ENCODE peak calls at places on chromosomes 6 and 20, in nine cellular contexts. One of them, this sample, is unnamed.

GRCh38 chr20:57653546-57653900 is 33.3 kb upstream of the ZBP1 start:
- DNase-seq in sigmoid colon: no peak
- DNase-seq in body of pancreas: no peak
- DNase-seq in GM23248: no peak
- DNase-seq in MM.1S: no peak
- DNase-seq in heart right ventricle: no peak
- DNase-seq in cardiac muscle cell: no peak
- DNase-seq in A673: no peak
- DNase-seq in aorta: peak; percentile 61
- DNase-seq in this sample: no peak

GRCh38 chr20:24418731-24419130 is 50.7 kb upstream of the SYNDIG1 start:
- DNase-seq in A673: no peak
- DNase-seq in cardiac muscle cell: peak; percentile 4
- DNase-seq in body of pancreas: no peak
- DNase-seq in GM23248: no peak
- DNase-seq in heart right ventricle: no peak
- DNase-seq in sigmoid colon: no peak
- DNase-seq in aorta: no peak
- DNase-seq in MM.1S: no peak
- DNase-seq in this sample: no peak

GRCh38 chr6:108438918-108439317 is 121.8 kb upstream of the FOXO3 start:
- DNase-seq in cardiac muscle cell: peak; percentile 19
- DNase-seq in sigmoid colon: no peak
- DNase-seq in heart right ventricle: no peak
- DNase-seq in aorta: no peak
- DNase-seq in body of pancreas: no peak
- DNase-seq in MM.1S: no peak
- DNase-seq in A673: no peak
- DNase-seq in GM23248: peak; percentile 18
- DNase-seq in this sample: no peak

GRCh38 chr6:153727910-153728309 is 311.1 kb upstream of the OPRM1 start:
- DNase-seq in GM23248: peak; percentile 2
- DNase-seq in A673: no peak
- DNase-seq in MM.1S: no peak
- DNase-seq in body of pancreas: no peak
- DNase-seq in aorta: no peak
- DNase-seq in heart right ventricle: no peak
- DNase-seq in cardiac muscle cell: peak; percentile 53
- DNase-seq in sigmoid colon: no peak
- DNase-seq in this sample: no peak

GRCh38 chr20:12928755-12929401 is 79.9 kb upstream of the SPTLC3 start:
- DNase-seq in aorta: no peak
- DNase-seq in heart right ventricle: no peak
- DNase-seq in sigmoid colon: no peak
- DNase-seq in body of pancreas: no peak
- DNase-seq in A673: no peak
- DNase-seq in cardiac muscle cell: peak; percentile 73
- DNase-seq in GM23248: peak; percentile 84
- DNase-seq in MM.1S: no peak
- DNase-seq in this sample: no peak

GRCh38 chr20:25249198-25249931 is 1.5 kb downstream of the PYGB start:
- DNase-seq in sigmoid colon: no peak
- DNase-seq in aorta: no peak
- DNase-seq in heart right ventricle: no peak
- DNase-seq in A673: no peak
- DNase-seq in cardiac muscle cell: no peak
- DNase-seq in MM.1S: no peak
- DNase-seq in body of pancreas: no peak
- DNase-seq in GM23248: peak; percentile 40
- DNase-seq in this sample: no peak

GRCh38 chr6:105968230-105968954 is 117.7 kb upstream of the PRDM1 start:
- DNase-seq in MM.1S: no peak
- DNase-seq in heart right ventricle: no peak
- DNase-seq in aorta: no peak
- DNase-seq in sigmoid colon: no peak
- DNase-seq in cardiac muscle cell: no peak
- DNase-seq in body of pancreas: no peak
- DNase-seq in A673: no peak
- DNase-seq in GM23248: peak; percentile 70
- DNase-seq in this sample: no peak

GRCh38 chr6:45626087-45626891 is 248.6 kb upstream of the SUPT3H start:
- DNase-seq in GM23248: peak; percentile 94
- DNase-seq in MM.1S: no peak
- DNase-seq in heart right ventricle: no peak
- DNase-seq in aorta: no peak
- DNase-seq in sigmoid colon: no peak
- DNase-seq in A673: peak; percentile 33
- DNase-seq in body of pancreas: no peak
- DNase-seq in cardiac muscle cell: peak; percentile 85
- DNase-seq in this sample: no peak

GRCh38 chr6:3940703-3941102 is 91.5 kb downstream of the FAM50B start:
- DNase-seq in A673: no peak
- DNase-seq in heart right ventricle: no peak
- DNase-seq in aorta: no peak
- DNase-seq in sigmoid colon: no peak
- DNase-seq in body of pancreas: no peak
- DNase-seq in GM23248: no peak
- DNase-seq in MM.1S: no peak
- DNase-seq in cardiac muscle cell: no peak
- DNase-seq in this sample: no peak

GRCh38 chr6:145809785-145810184 is 4.8 kb downstream of the FBXO30 start:
- DNase-seq in A673: no peak
- DNase-seq in GM23248: peak; percentile 74
- DNase-seq in MM.1S: no peak
- DNase-seq in cardiac muscle cell: peak; percentile 63
- DNase-seq in body of pancreas: no peak
- DNase-seq in sigmoid colon: no peak
- DNase-seq in aorta: no peak
- DNase-seq in heart right ventricle: no peak
- DNase-seq in this sample: no peak

GRCh38 chr6:154343473-154344308 is 12.9 kb downstream of the IPCEF1 start:
- DNase-seq in heart right ventricle: no peak
- DNase-seq in MM.1S: no peak
- DNase-seq in sigmoid colon: no peak
- DNase-seq in GM23248: peak; percentile 79
- DNase-seq in cardiac muscle cell: peak; percentile 78
- DNase-seq in body of pancreas: peak; percentile 67
- DNase-seq in A673: peak; percentile 94
- DNase-seq in aorta: no peak
- DNase-seq in this sample: peak; percentile 76

GRCh38 chr20:47576516-47577033 is 74.9 kb downstream of the NCOA3 start:
- DNase-seq in sigmoid colon: peak; percentile 78
- DNase-seq in GM23248: peak; percentile 74
- DNase-seq in MM.1S: peak; percentile 71
- DNase-seq in aorta: no peak
- DNase-seq in body of pancreas: peak; percentile 39
- DNase-seq in A673: peak; percentile 78
- DNase-seq in heart right ventricle: peak; percentile 39
- DNase-seq in cardiac muscle cell: peak; percentile 90
- DNase-seq in this sample: peak; percentile 62

GRCh38 chr6:145813285-145814034 is 1.1 kb downstream of the FBXO30 start:
- DNase-seq in body of pancreas: no peak
- DNase-seq in A673: peak; percentile 48
- DNase-seq in cardiac muscle cell: peak; percentile 69
- DNase-seq in GM23248: peak; percentile 86
- DNase-seq in heart right ventricle: no peak
- DNase-seq in MM.1S: no peak
- DNase-seq in sigmoid colon: no peak
- DNase-seq in aorta: no peak
- DNase-seq in this sample: no peak

GRCh38 chr6:170151235-170152110 is 139.4 kb downstream of the DLL1 start:
- DNase-seq in MM.1S: no peak
- DNase-seq in heart right ventricle: no peak
- DNase-seq in aorta: no peak
- DNase-seq in sigmoid colon: peak; percentile 54
- DNase-seq in A673: no peak
- DNase-seq in body of pancreas: no peak
- DNase-seq in GM23248: no peak
- DNase-seq in cardiac muscle cell: no peak
- DNase-seq in this sample: no peak

GRCh38 chr20:20711413-20711812 is 1.0 kb downstream of the RALGAPA2 start:
- DNase-seq in aorta: no peak
- DNase-seq in MM.1S: no peak
- DNase-seq in sigmoid colon: no peak
- DNase-seq in body of pancreas: no peak
- DNase-seq in A673: no peak
- DNase-seq in heart right ventricle: no peak
- DNase-seq in cardiac muscle cell: no peak
- DNase-seq in GM23248: no peak
- DNase-seq in this sample: no peak

GRCh38 chr20:57680131-57680716 is 29.6 kb downstream of the PMEPA1 start:
- DNase-seq in heart right ventricle: no peak
- DNase-seq in sigmoid colon: no peak
- DNase-seq in cardiac muscle cell: no peak
- DNase-seq in MM.1S: peak; percentile 93
- DNase-seq in body of pancreas: no peak
- DNase-seq in GM23248: no peak
- DNase-seq in A673: no peak
- DNase-seq in aorta: no peak
- DNase-seq in this sample: no peak

GRCh38 chr20:50533464-50533863 is 23.3 kb downstream of the PTPN1 start:
- DNase-seq in A673: no peak
- DNase-seq in body of pancreas: no peak
- DNase-seq in sigmoid colon: no peak
- DNase-seq in MM.1S: no peak
- DNase-seq in aorta: no peak
- DNase-seq in GM23248: no peak
- DNase-seq in heart right ventricle: no peak
- DNase-seq in cardiac muscle cell: no peak
- DNase-seq in this sample: no peak
- H3K4me1 ChIP-seq in A673: peaks cover 46% of the 10 kb centered on the region
- H3K4me1 ChIP-seq in body of pancreas: peaks cover 14% of the 10 kb centered on the region
- H3K4me1 ChIP-seq in sigmoid colon: peaks cover 84% of the 10 kb centered on the region
- H3K4me1 ChIP-seq in MM.1S: no peaks in the 10 kb centered on the region
- H3K4me1 ChIP-seq in aorta: peaks cover 7% of the 10 kb centered on the region
- H3K4me1 ChIP-seq in GM23248: peaks cover 60% of the 10 kb centered on the region
- H3K4me1 ChIP-seq in heart right ventricle: peaks cover 56% of the 10 kb centered on the region
- H3K4me1 ChIP-seq in cardiac muscle cell: no peaks in the 10 kb centered on the region
- H3K4me1 ChIP-seq in this sample: peaks cover 18% of the 10 kb centered on the region

GRCh38 chr6:56521988-56522387 is 120.7 kb downstream of the DST start:
- DNase-seq in cardiac muscle cell: no peak
- DNase-seq in body of pancreas: no peak
- DNase-seq in A673: no peak
- DNase-seq in sigmoid colon: no peak
- DNase-seq in aorta: no peak
- DNase-seq in heart right ventricle: no peak
- DNase-seq in GM23248: no peak
- DNase-seq in MM.1S: no peak
- DNase-seq in this sample: no peak
- H3K27ac ChIP-seq in cardiac muscle cell: no peak overlapping the region
- H3K27ac ChIP-seq in body of pancreas: peak overlapping the region; percentile 17
- H3K27ac ChIP-seq in A673: no peak overlapping the region
- H3K27ac ChIP-seq in sigmoid colon: peak overlapping the region; percentile 94
- H3K27ac ChIP-seq in aorta: no peak overlapping the region
- H3K27ac ChIP-seq in heart right ventricle: peak overlapping the region; percentile 45
- H3K27ac ChIP-seq in GM23248: peak overlapping the region; percentile 97
- H3K27ac ChIP-seq in MM.1S: no peak overlapping the region
- H3K27ac ChIP-seq in this sample: no peak overlapping the region

GRCh38 chr20:31475032-31475431 is at the start of the genes DEFB124 and REM1:
- DNase-seq in MM.1S: peak; percentile 26
- DNase-seq in heart right ventricle: peak; percentile 72
- DNase-seq in GM23248: no peak
- DNase-seq in cardiac muscle cell: no peak
- DNase-seq in body of pancreas: no peak
- DNase-seq in A673: no peak
- DNase-seq in sigmoid colon: peak; percentile 77
- DNase-seq in aorta: peak; percentile 91
- DNase-seq in this sample: no peak

GRCh38 chr20:31475472-31476312 is 604 bp downstream of the REM1 start:
- DNase-seq in body of pancreas: no peak
- DNase-seq in heart right ventricle: no peak
- DNase-seq in sigmoid colon: no peak
- DNase-seq in aorta: peak; percentile 77
- DNase-seq in A673: no peak
- DNase-seq in GM23248: no peak
- DNase-seq in MM.1S: no peak
- DNase-seq in cardiac muscle cell: no peak
- DNase-seq in this sample: no peak

GRCh38 chr20:31473331-31474096 is 1.4 kb downstream of the DEFB124 start:
- DNase-seq in cardiac muscle cell: peak; percentile 46
- DNase-seq in heart right ventricle: no peak
- DNase-seq in MM.1S: no peak
- DNase-seq in GM23248: peak; percentile 6
- DNase-seq in body of pancreas: no peak
- DNase-seq in A673: no peak
- DNase-seq in sigmoid colon: no peak
- DNase-seq in aorta: no peak
- DNase-seq in this sample: no peak

GRCh38 chr20:31474097-31474436 is 860 bp downstream of the DEFB124 start:
- DNase-seq in cardiac muscle cell: no peak
- DNase-seq in heart right ventricle: no peak
- DNase-seq in aorta: no peak
- DNase-seq in A673: no peak
- DNase-seq in GM23248: no peak
- DNase-seq in body of pancreas: no peak
- DNase-seq in sigmoid colon: no peak
- DNase-seq in MM.1S: peak; percentile 27
- DNase-seq in this sample: no peak

DNA sequence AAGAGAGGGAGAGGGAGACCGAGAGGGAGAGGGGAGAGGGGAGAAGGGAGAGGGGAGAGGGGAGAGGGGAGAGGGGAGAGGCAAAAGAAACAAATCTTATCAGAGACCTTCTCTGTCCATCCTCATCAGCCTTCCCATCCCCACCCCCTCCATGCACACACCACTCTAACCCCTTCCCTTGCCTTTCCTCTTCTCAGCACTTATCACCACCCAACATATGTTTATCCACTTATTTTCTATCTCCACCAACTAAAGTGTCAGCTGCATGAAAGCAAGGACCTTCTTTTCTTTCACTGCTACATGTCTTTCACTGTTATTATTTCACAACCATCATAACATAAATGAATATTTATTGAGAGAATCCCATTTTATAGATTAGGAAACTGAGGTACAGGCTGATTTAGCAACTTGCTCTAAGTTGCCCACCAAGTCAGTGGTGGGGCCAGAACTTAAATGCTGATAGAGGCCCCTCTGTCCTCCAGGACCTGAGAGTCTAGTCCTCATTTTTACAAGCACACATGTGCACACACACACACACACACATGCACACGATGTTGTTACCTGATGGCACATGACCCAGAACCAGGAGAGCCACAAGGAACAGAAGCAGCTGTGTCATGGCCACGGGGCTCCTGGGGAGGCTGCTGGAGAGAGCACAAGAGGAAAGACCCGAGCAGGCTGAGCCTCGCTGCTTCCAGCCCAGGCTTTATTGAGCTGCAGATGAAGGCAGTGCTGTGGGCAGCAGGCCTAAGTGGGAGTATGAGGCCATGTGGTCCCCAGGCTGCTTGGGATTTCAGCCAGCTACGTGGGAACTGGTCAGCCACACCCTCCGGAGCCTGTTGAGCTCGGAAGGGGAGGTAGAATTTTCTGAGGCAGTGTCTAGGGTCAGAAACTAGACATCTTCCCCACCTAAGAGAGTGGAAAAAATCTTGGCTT is 2.3 kb downstream of the DEFB124 start:
- DNase-seq in GM23248: peak; percentile 43
- DNase-seq in sigmoid colon: no peak
- DNase-seq in A673: no peak
- DNase-seq in heart right ventricle: peak; percentile 32
- DNase-seq in body of pancreas: no peak
- DNase-seq in cardiac muscle cell: peak; percentile 70
- DNase-seq in aorta: no peak
- DNase-seq in MM.1S: no peak
- DNase-seq in this sample: no peak
- H3K9me3 ChIP-seq in GM23248: no peaks in the 10 kb centered on the region
- H3K9me3 ChIP-seq in sigmoid colon: no peaks in the 10 kb centered on the region
- H3K9me3 ChIP-seq in A673: no peaks in the 10 kb centered on the region
- H3K9me3 ChIP-seq in heart right ventricle: no peaks in the 10 kb centered on the region
- H3K9me3 ChIP-seq in body of pancreas: no peaks in the 10 kb centered on the region
- H3K9me3 ChIP-seq in cardiac muscle cell: no peaks in the 10 kb centered on the region
- H3K9me3 ChIP-seq in aorta: no peaks in the 10 kb centered on the region
- H3K9me3 ChIP-seq in MM.1S: no peaks in the 10 kb centered on the region
- H3K9me3 ChIP-seq in this sample: peaks cover 4% of the 10 kb centered on the region

GRCh38 chr6:138503881-138504680 is 4.8 kb upstream of the NHSL1 start:
- DNase-seq in aorta: no peak
- DNase-seq in A673: no peak
- DNase-seq in GM23248: no peak
- DNase-seq in body of pancreas: no peak
- DNase-seq in sigmoid colon: no peak
- DNase-seq in cardiac muscle cell: peak; percentile 14
- DNase-seq in heart right ventricle: no peak
- DNase-seq in MM.1S: no peak
- DNase-seq in this sample: no peak
- H3K4me1 ChIP-seq in aorta: no peaks in the 10 kb centered on the region
- H3K4me1 ChIP-seq in A673: peaks cover 10% of the 10 kb centered on the region
- H3K4me1 ChIP-seq in GM23248: no peaks in the 10 kb centered on the region
- H3K4me1 ChIP-seq in body of pancreas: peaks cover 84% of the 10 kb centered on the region
- H3K4me1 ChIP-seq in sigmoid colon: no peaks in the 10 kb centered on the region
- H3K4me1 ChIP-seq in cardiac muscle cell: no peaks in the 10 kb centered on the region
- H3K4me1 ChIP-seq in heart right ventricle: peaks cover 20% of the 10 kb centered on the region
- H3K4me1 ChIP-seq in MM.1S: no peaks in the 10 kb centered on the region
- H3K4me1 ChIP-seq in this sample: peaks cover 12% of the 10 kb centered on the region